ENCODE peak calls at places on chromosomes 5 and 9, in seven cellular contexts. R is mesendoderm, G is H9, Q is mesenchymal stem cell, X is IMR-90, O is H1, P is neuronal stem cell. U is an unnamed sample.

GRCh38 chr5:135457424-135458071 is 5.4 kb upstream of the TIFAB start:
- DNase-seq in R (peak; percentile 82), G (peak; percentile 83), Q (peak; percentile 56), X (peak; percentile 36), O (peak; percentile 90), P (peak; percentile 45), U (peak; percentile 71)

GRCh38 chr9:121445986-121446385 is 53.7 kb downstream of the GGTA1 start:
- DNase-seq in R (peak; percentile 37), G (no peak), Q (no peak), X (no peak), O (no peak), P (no peak), U (no peak)

GRCh38 chr5:81397169-81397568 is 3.2 kb upstream of the ACOT12 start:
- DNase-seq in R (no peak), G (no peak), Q (peak; percentile 27), X (peak; percentile 33), O (no peak), P (no peak), U (no peak)

GRCh38 chr9:136880651-136881050 is 5.7 kb upstream of the TRAF2 start:
- DNase-seq in R (no peak), G (no peak), Q (no peak), X (no peak), O (no peak), P (no peak), U (no peak)

GRCh38 chr9:132673355-132673754 is 3.1 kb downstream of the GTF3C4 start:
- DNase-seq in R (peak; percentile 76), G (peak; percentile 38), Q (peak; percentile 53), X (peak; percentile 43), O (no peak), P (no peak), U (peak; percentile 75)

GRCh38 chr5:132648355-132648754 is 9.6 kb upstream of the IL13 start:
- DNase-seq in R (no peak), G (no peak), Q (no peak), X (no peak), O (no peak), P (no peak), U (no peak)

GRCh38 chr5:9536717-9537116 is 9.2 kb downstream of the SEMA5A start:
- DNase-seq in R (no peak), G (no peak), Q (no peak), X (no peak), O (no peak), P (no peak), U (no peak)

GRCh38 chr5:169126376-169127043 is 174.4 kb downstream of the SLIT3 start:
- DNase-seq in R (no peak), G (no peak), Q (peak; percentile 5), X (no peak), O (no peak), P (no peak), U (no peak)

GRCh38 chr5:153636713-153637112 is 146.2 kb downstream of the GRIA1 start:
- DNase-seq in R (no peak), G (no peak), Q (no peak), X (no peak), O (no peak), P (no peak), U (no peak)

GRCh38 chr5:59557572-59557971 is 336.0 kb downstream of the PDE4D start:
- DNase-seq in R (no peak), G (no peak), Q (peak; percentile 21), X (no peak), O (no peak), P (no peak), U (no peak)

GRCh38 chr5:17114233-17114632 is 103.2 kb upstream of the BASP1 start:
- DNase-seq in R (no peak), G (no peak), Q (no peak), X (no peak), O (no peak), P (no peak), U (peak; percentile 74)

GRCh38 chr5:84215521-84215920 is 169.2 kb downstream of the EDIL3 start:
- DNase-seq in R (no peak), G (no peak), Q (no peak), X (no peak), O (no peak), P (no peak), U (no peak)

GRCh38 chr5:35117960-35118359 is 70.2 kb upstream of the AGXT2 start:
- DNase-seq in R (no peak), G (no peak), Q (peak; percentile 71), X (peak; percentile 89), O (no peak), P (no peak), U (no peak)

GRCh38 chr9:23771746-23772145 is 54.3 kb downstream of the ELAVL2 start:
- DNase-seq in R (no peak), G (no peak), Q (no peak), X (no peak), O (no peak), P (no peak), U (no peak)

GRCh38 chr9:134891016-134891589 is 10.5 kb downstream of the FCN2 start:
- DNase-seq in R (no peak), G (no peak), Q (no peak), X (no peak), O (peak; percentile 28), P (no peak), U (no peak)

GRCh38 chr9:16133556-16134227 is 580.8 kb downstream of the CCDC171 start:
- DNase-seq in R (peak; percentile 93), G (peak; percentile 80), Q (peak; percentile 71), X (peak; percentile 48), O (peak; percentile 71), P (peak; percentile 62), U (peak; percentile 78)

GRCh38 chr5:45171563-45171962 is 362.8 kb downstream of the MRPS30 start:
- DNase-seq in R (no peak), G (no peak), Q (no peak), X (no peak), O (no peak), P (no peak), U (no peak)

GRCh38 chr9:88533951-88534455 is 975 bp upstream of the NXNL2 start:
- DNase-seq in R (peak; percentile 69), G (peak; percentile 68), Q (peak; percentile 74), X (peak; percentile 57), O (peak; percentile 78), P (peak; percentile 12), U (peak; percentile 82)

GRCh38 chr9:113876806-113877236 is 712 bp downstream of the ZNF618 start:
- DNase-seq in R (no peak), G (no peak), Q (peak; percentile 39), X (peak; percentile 27), O (no peak), P (no peak), U (peak; percentile 58)

GRCh38 chr5:140131967-140132409 is 6.3 kb downstream of the IGIP start:
- DNase-seq in R (no peak), G (no peak), Q (peak; percentile 64), X (peak; percentile 97), O (no peak), P (no peak), U (no peak)

GRCh38 chr5:84149094-84149493 is 235.6 kb downstream of the EDIL3 start:
- DNase-seq in R (peak; percentile 42), G (no peak), Q (no peak), X (no peak), O (no peak), P (no peak), U (no peak)

GRCh38 chr9:125787715-125788114 is 40.5 kb downstream of the PBX3 start:
- DNase-seq in R (no peak), G (no peak), Q (no peak), X (no peak), O (no peak), P (no peak), U (no peak)

GRCh38 chr9:125794708-125795107 is 47.5 kb downstream of the PBX3 start:
- DNase-seq in R (no peak), G (no peak), Q (no peak), X (no peak), O (no peak), P (no peak), U (no peak)

GRCh38 chr9:125785187-125785840 is 38.1 kb downstream of the PBX3 start:
- DNase-seq in R (no peak), G (no peak), Q (no peak), X (no peak), O (no peak), P (no peak), U (peak; percentile 15)

GRCh38 chr9:125784286-125785049 is 37.3 kb downstream of the PBX3 start:
- DNase-seq in R (no peak), G (no peak), Q (no peak), X (peak; percentile 13), O (no peak), P (no peak), U (no peak)

GRCh38 chr9:125789196-125789595 is 42.0 kb downstream of the PBX3 start:
- DNase-seq in R (no peak), G (no peak), Q (no peak), X (no peak), O (no peak), P (no peak), U (no peak)
- H3K23ac ChIP-seq in R (no peak overlapping the region), G (no peak overlapping the region), Q (no peak overlapping the region), X (no peak overlapping the region), O (no peak overlapping the region), P (no peak overlapping the region), U (peak overlapping the region; percentile 98)

GRCh38 chr9:96532173-96532572 is 82.2 kb downstream of the HABP4 start:
- DNase-seq in R (no peak), G (no peak), Q (no peak), X (no peak), O (no peak), P (no peak), U (no peak)
- H3K23ac ChIP-seq in R (no peak overlapping the region), G (no peak overlapping the region), Q (no peak overlapping the region), X (no peak overlapping the region), O (no peak overlapping the region), P (no peak overlapping the region), U (no peak overlapping the region)

DNA sequence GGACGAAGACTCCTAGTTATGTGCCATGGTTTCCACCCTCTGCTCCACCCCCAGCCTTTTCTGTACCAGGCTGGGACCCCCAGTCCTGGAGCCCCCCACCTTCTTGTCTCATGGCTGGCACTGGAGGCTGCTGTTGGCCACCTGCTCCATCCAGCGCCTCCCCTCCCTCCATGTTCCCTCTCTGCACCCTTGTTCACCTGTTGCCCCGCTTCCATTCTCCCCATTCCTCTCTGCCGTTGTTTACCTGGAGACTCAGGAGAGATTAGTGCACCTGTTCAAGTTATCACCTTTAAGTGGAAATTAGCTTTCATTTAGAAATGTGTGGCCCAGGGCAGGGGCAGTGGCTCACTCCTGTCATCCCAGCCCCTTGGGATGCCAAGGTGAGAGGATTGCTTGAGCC is 7.2 kb downstream of the NTMT1 start:
- DNase-seq in R (no peak), G (no peak), Q (no peak), X (no peak), O (no peak), P (no peak), U (no peak)
- H3K23ac ChIP-seq in R (no peak overlapping the region), G (no peak overlapping the region), Q (no peak overlapping the region), X (no peak overlapping the region), O (no peak overlapping the region), P (no peak overlapping the region), U (no peak overlapping the region)

GRCh38 chr5:66818304-66818934 is 222.2 kb downstream of the MAST4 start:
- DNase-seq in R (no peak), G (no peak), Q (no peak), X (no peak), O (no peak), P (no peak), U (no peak)

GRCh38 chr5:66818935-66819328 is 222.7 kb downstream of the MAST4 start:
- DNase-seq in R (no peak), G (no peak), Q (no peak), X (no peak), O (no peak), P (no peak), U (no peak)

GRCh38 chr5:66810151-66810550 is 214.0 kb downstream of the MAST4 start:
- DNase-seq in R (no peak), G (no peak), Q (no peak), X (no peak), O (no peak), P (no peak), U (no peak)

GRCh38 chr5:66810747-66811355 is 214.7 kb downstream of the MAST4 start:
- DNase-seq in R (peak; percentile 24), G (no peak), Q (no peak), X (no peak), O (no peak), P (no peak), U (no peak)

GRCh38 chr5:66814146-66814991 is 218.2 kb downstream of the MAST4 start:
- DNase-seq in R (peak; percentile 65), G (no peak), Q (peak; percentile 47), X (peak; percentile 63), O (no peak), P (peak; percentile 31), U (peak; percentile 43)
- H3K23ac ChIP-seq in R (no peak overlapping the region), G (no peak overlapping the region), Q (no peak overlapping the region), X (no peak overlapping the region), O (no peak overlapping the region), P (no peak overlapping the region), U (no peak overlapping the region)